ENCODE peak calls at places on chromosomes 2 and 18, in ten cellular contexts. L is NCI-H146; I is activated CD4-positive, CD25-positive, alpha-beta regulatory T cell treated with anti-CD3 and anti-CD28 coated beads, Interleukin-2, amount 50 U/mL, for 72 hours; N is activated CD4-positive, alpha-beta T cell treated with anti-CD3 and anti-CD28 coated beads, Interleukin-2, amount 10 ng/mL, durations not matched to agents 7 days and 5 days; H is HS-5; P is colonic mucosa; X is MCF 10A; D is left cardiac atrium; E is NCI-H1417; F is BE2C. Y is an unnamed sample.

GRCh38 chr2:10844083-10844482 is 31.5 kb upstream of the PDIA6 start:
- DNase-seq in L (no peak), I (no peak), N (no peak), H (no peak), P (peak), X (peak), D (peak), E (no peak), F (peak), Y (peak)

GRCh38 chr2:176613358-176614032 is 344.3 kb downstream of the MTX2 start:
- DNase-seq in L (no peak), I (no peak), N (no peak), H (no peak), P (peak), X (peak), D (no peak), E (no peak), F (no peak), Y (no peak)

GRCh38 chr2:23287250-23287704 is 97.7 kb upstream of the KLHL29 start:
- DNase-seq in L (no peak), I (no peak), N (no peak), H (no peak), P (no peak), X (no peak), D (no peak), E (no peak), F (no peak), Y (peak)

GRCh38 chr2:196783431-196784094 is 15.9 kb downstream of the GTF3C3 start:
- DNase-seq in L (no peak), I (no peak), N (no peak), H (peak), P (no peak), X (peak), D (no peak), E (no peak), F (no peak), Y (no peak)

GRCh38 chr2:37506407-37507068 is 162.1 kb downstream of the QPCT start:
- DNase-seq in L (peak), I (no peak), N (no peak), H (no peak), P (no peak), X (no peak), D (no peak), E (no peak), F (peak), Y (peak)

GRCh38 chr2:72483346-72483745 is 335.7 kb upstream of the CYP26B1 start:
- DNase-seq in L (no peak), I (no peak), N (no peak), H (no peak), P (no peak), X (no peak), D (no peak), E (no peak), F (no peak), Y (no peak)

GRCh38 chr2:18961991-18962421 is 372.6 kb upstream of the NT5C1B start:
- DNase-seq in L (no peak), I (no peak), N (no peak), H (no peak), P (no peak), X (no peak), D (no peak), E (no peak), F (no peak), Y (no peak)

GRCh38 chr2:232901711-232902578 is 31.9 kb downstream of the SNORC start:
- DNase-seq in L (no peak), I (no peak), N (no peak), H (peak), P (no peak), X (peak), D (peak), E (no peak), F (no peak), Y (peak)

GRCh38 chr2:45190481-45190880 is 181.2 kb upstream of the SIX2 start:
- DNase-seq in L (no peak), I (no peak), N (no peak), H (no peak), P (no peak), X (peak), D (no peak), E (no peak), F (no peak), Y (peak)

GRCh38 chr2:195513119-195513518 is 143.9 kb upstream of the SLC39A10 start:
- DNase-seq in L (peak), I (no peak), N (no peak), H (no peak), P (no peak), X (no peak), D (no peak), E (no peak), F (no peak), Y (no peak)

GRCh38 chr2:149005471-149006077 is 32.9 kb upstream of the LYPD6B start:
- DNase-seq in L (no peak), I (no peak), N (no peak), H (no peak), P (no peak), X (no peak), D (no peak), E (no peak), F (no peak), Y (no peak)

GRCh38 chr18:77063256-77063655 is 69.3 kb downstream of the MBP start:
- DNase-seq in L (no peak), I (peak), N (peak), H (no peak), P (peak), X (peak), D (no peak), E (no peak), F (no peak), Y (no peak)

GRCh38 chr2:190982263-190983034 is 31.5 kb downstream of the STAT1 start:
- DNase-seq in L (no peak), I (no peak), N (no peak), H (no peak), P (no peak), X (no peak), D (no peak), E (no peak), F (no peak), Y (no peak)

GRCh38 chr2:73028841-73029240 is 42.7 kb downstream of the SFXN5 start:
- DNase-seq in L (no peak), I (no peak), N (no peak), H (no peak), P (no peak), X (no peak), D (no peak), E (no peak), F (peak), Y (no peak)

GRCh38 chr2:171208648-171209047 is 48.0 kb upstream of the TLK1 start:
- DNase-seq in L (no peak), I (no peak), N (no peak), H (no peak), P (no peak), X (no peak), D (no peak), E (no peak), F (no peak), Y (no peak)

GRCh38 chr2:229163893-229164292 is 107.2 kb downstream of the PID1 start:
- DNase-seq in L (no peak), I (no peak), N (no peak), H (no peak), P (no peak), X (no peak), D (no peak), E (no peak), F (no peak), Y (no peak)

GRCh38 chr2:234564719-234565118 is 67.8 kb upstream of the ARL4C start:
- DNase-seq in L (peak), I (no peak), N (no peak), H (no peak), P (no peak), X (no peak), D (no peak), E (peak), F (no peak), Y (peak)

GRCh38 chr2:172455121-172455515 is 27.7 kb downstream of the ITGA6 start:
- DNase-seq in L (no peak), I (no peak), N (no peak), H (no peak), P (no peak), X (no peak), D (no peak), E (no peak), F (no peak), Y (no peak)

GRCh38 chr2:206442854-206443734 is at the start of gene ADAM23:
- DNase-seq in L (peak), I (no peak), N (peak), H (no peak), P (peak), X (no peak), D (peak), E (peak), F (peak), Y (peak)

GRCh38 chr18:489244-490023 is 11.1 kb downstream of the COLEC12 start:
- DNase-seq in L (no peak), I (no peak), N (no peak), H (no peak), P (no peak), X (no peak), D (no peak), E (no peak), F (no peak), Y (peak)

GRCh38 chr2:169462896-169463695 is 16.2 kb upstream of the BBS5 start:
- DNase-seq in L (no peak), I (no peak), N (no peak), H (peak), P (no peak), X (peak), D (no peak), E (no peak), F (no peak), Y (peak)

GRCh38 chr2:98823196-98824166 is 92.5 kb upstream of the MGAT4A start:
- DNase-seq in L (no peak), I (no peak), N (no peak), H (no peak), P (no peak), X (no peak), D (peak), E (no peak), F (no peak), Y (no peak)

GRCh38 chr2:8135051-8135675 is 546.7 kb upstream of the ID2 start:
- DNase-seq in L (peak), I (no peak), N (no peak), H (no peak), P (no peak), X (no peak), D (peak), E (no peak), F (no peak), Y (no peak)

GRCh38 chr2:201696151-201696659 is 2.2 kb downstream of the MPP4 start:
- DNase-seq in L (no peak), I (no peak), N (no peak), H (peak), P (no peak), X (peak), D (no peak), E (no peak), F (no peak), Y (peak)

GRCh38 chr2:11495844-11496271 is 29.9 kb upstream of the E2F6 start:
- DNase-seq in L (no peak), I (no peak), N (no peak), H (no peak), P (no peak), X (no peak), D (peak), E (no peak), F (peak), Y (no peak)

GRCh38 chr18:74589021-74589420 is 8.6 kb upstream of the ZNF407 start:
- DNase-seq in L (no peak), I (no peak), N (no peak), H (no peak), P (no peak), X (peak), D (no peak), E (no peak), F (no peak), Y (no peak)

GRCh38 chr2:3483227-3483985 is 35.9 kb downstream of the ADI1 start:
- DNase-seq in L (no peak), I (peak), N (no peak), H (no peak), P (no peak), X (no peak), D (peak), E (no peak), F (peak), Y (no peak)

GRCh38 chr2:206158563-206159345 is 490 bp downstream of the NDUFS1 start:
- DNase-seq in L (peak), I (no peak), N (no peak), H (no peak), P (no peak), X (no peak), D (no peak), E (no peak), F (no peak), Y (peak)

GRCh38 chr2:98091738-98092137 is 4.8 kb downstream of the VWA3B start:
- DNase-seq in L (no peak), I (no peak), N (no peak), H (no peak), P (no peak), X (no peak), D (no peak), E (no peak), F (no peak), Y (peak)

GRCh38 chr2:139366659-139367058 is 586.5 kb upstream of the NXPH2 start:
- DNase-seq in L (no peak), I (no peak), N (no peak), H (no peak), P (no peak), X (no peak), D (no peak), E (peak), F (no peak), Y (no peak)

GRCh38 chr2:20511130-20511529 is 64.3 kb downstream of the RHOB start:
- DNase-seq in L (no peak), I (no peak), N (no peak), H (no peak), P (no peak), X (no peak), D (no peak), E (no peak), F (no peak), Y (no peak)

GRCh38 chr2:235765181-235765820 is 271.5 kb downstream of the AGAP1 start:
- DNase-seq in L (no peak), I (no peak), N (no peak), H (peak), P (no peak), X (peak), D (no peak), E (no peak), F (no peak), Y (peak)

GRCh38 chr2:139790807-139791206 is 1010.6 kb upstream of the NXPH2 start:
- DNase-seq in L (peak), I (no peak), N (no peak), H (peak), P (no peak), X (no peak), D (no peak), E (peak), F (no peak), Y (peak)